ENCODE peak calls at places on chromosomes 11 and 22, in ten cellular contexts. I, Y, S, P, H, Q, O, A, R and M are unnamed samples. For H3K4me1, the result is how much of the 10 kb centered on the place peaks cover.

GRCh38 chr11:43818220-43818619 is 62.4 kb upstream of the ALKBH3 start:
- DNase-seq in Y (no peak), I (no peak), P (peak), Q (peak), R (no peak), A (no peak), H (no peak), O (no peak), S (no peak), M (no peak)

GRCh38 chr11:69131644-69132300 is 24.0 kb upstream of the SMIM38 start:
- DNase-seq in I (peak), A (peak), Y (no peak), P (peak), O (peak), Q (peak), S (no peak), H (peak), R (peak), M (peak)

GRCh38 chr11:45025716-45026492 is 75.2 kb upstream of the TP53I11 start:
- DNase-seq in R (no peak), Q (no peak), H (no peak), Y (peak), P (no peak), O (no peak), A (peak), I (no peak), S (no peak), M (no peak)

GRCh38 chr11:129721685-129722084 is 94.0 kb upstream of the TMEM45B start:
- DNase-seq in P (no peak), Q (no peak), H (no peak), R (no peak), O (no peak), Y (no peak), A (no peak), S (no peak), I (no peak), M (no peak)

GRCh38 chr11:3959015-3959917 is 103.8 kb downstream of the STIM1 start:
- DNase-seq in Y (no peak), I (peak), O (no peak), S (no peak), H (no peak), R (peak), A (no peak), Q (peak), P (no peak), M (no peak)

GRCh38 chr11:26365284-26365683 is 33.4 kb downstream of the ANO3 start:
- DNase-seq in O (no peak), A (no peak), P (no peak), Y (no peak), S (no peak), H (no peak), R (no peak), I (no peak), Q (no peak), M (no peak)

GRCh38 chr11:112734207-112734606 is 227.0 kb upstream of the NCAM1 start:
- DNase-seq in H (peak), O (no peak), R (peak), I (peak), A (peak), Q (no peak), P (no peak), S (no peak), Y (no peak), M (peak)

GRCh38 chr11:11976476-11977187 is 31.8 kb downstream of the DKK3 start:
- DNase-seq in Q (no peak), R (no peak), I (no peak), S (no peak), P (no peak), A (no peak), Y (peak), O (no peak), H (peak), M (no peak)

GRCh38 chr11:35165416-35166368 is 26.7 kb downstream of the CD44 start:
- DNase-seq in R (no peak), O (no peak), A (peak), S (peak), P (peak), H (no peak), I (peak), Y (no peak), Q (no peak), M (no peak)

GRCh38 chr22:46397514-46397913 is 62.0 kb downstream of the TRMU start:
- DNase-seq in Y (no peak), A (no peak), Q (no peak), I (no peak), P (no peak), H (no peak), O (no peak), R (no peak), S (no peak), M (no peak)

GRCh38 chr11:27296406-27296994 is 66.5 kb downstream of the CCDC34 start:
- DNase-seq in P (no peak), A (no peak), I (peak), H (no peak), Y (no peak), R (peak), Q (no peak), O (peak), S (no peak), M (no peak)

GRCh38 chr11:106990322-106990721 is 28.0 kb downstream of the GUCY1A2 start:
- DNase-seq in Y (peak), H (no peak), P (no peak), A (peak), R (no peak), S (no peak), I (no peak), Q (no peak), O (no peak), M (no peak)

GRCh38 chr11:100367892-100368291 is 319.2 kb upstream of the ARHGAP42 start:
- DNase-seq in A (no peak), P (no peak), R (no peak), H (no peak), S (no peak), Y (no peak), O (no peak), I (no peak), Q (no peak), M (no peak)

GRCh38 chr11:17479284-17480214 is 2.9 kb upstream of the ABCC8 start:
- DNase-seq in I (peak), Q (no peak), S (no peak), R (peak), Y (no peak), O (peak), P (no peak), A (peak), H (peak), M (no peak)

GRCh38 chr11:90434858-90435257 is 212.0 kb upstream of the CHORDC1 start:
- DNase-seq in R (no peak), O (no peak), I (peak), A (no peak), H (no peak), S (no peak), Q (no peak), P (no peak), Y (no peak), M (no peak)

GRCh38 chr11:31254411-31254810 is 115.1 kb downstream of the DCDC1 start:
- DNase-seq in R (no peak), Q (no peak), A (no peak), P (no peak), Y (no peak), H (no peak), O (no peak), I (no peak), S (no peak), M (no peak)

GRCh38 chr22:24200616-24201212 is 19.4 kb downstream of the SUSD2 start:
- DNase-seq in R (no peak), Y (no peak), Q (no peak), H (no peak), I (no peak), O (peak), A (no peak), P (peak), S (no peak), M (peak)

GRCh38 chr11:54832676-54833075 is 126.0 kb downstream of the OR4A5 start:
- DNase-seq in O (no peak), P (no peak), Y (no peak), H (no peak), S (no peak), R (no peak), Q (no peak), I (no peak), A (no peak), M (no peak)

GRCh38 chr11:46210133-46210636 is 67.3 kb upstream of the CREB3L1 start:
- DNase-seq in P (peak), Q (no peak), A (no peak), Y (no peak), S (no peak), H (peak), R (no peak), I (no peak), O (no peak), M (peak)

GRCh38 chr11:14124886-14125285 is 162.4 kb downstream of the SPON1 start:
- DNase-seq in O (no peak), S (no peak), Y (no peak), H (no peak), P (no peak), Q (no peak), R (no peak), I (no peak), A (no peak), M (no peak)

GRCh38 chr11:117145393-117145761 is 1.3 kb downstream of the PAFAH1B2 start:
- DNase-seq in R (peak), O (no peak), Y (no peak), A (no peak), H (no peak), Q (no peak), I (peak), P (peak), S (no peak), M (no peak)

GRCh38 chr11:59801981-59802638 is 8.5 kb downstream of the MRPL16 start:
- DNase-seq in I (peak), A (peak), Y (no peak), R (no peak), Q (no peak), P (no peak), O (no peak), S (no peak), H (no peak), M (no peak)

GRCh38 chr11:47254381-47254780 is 3.4 kb upstream of the NR1H3 start:
- DNase-seq in A (no peak), R (no peak), P (no peak), I (no peak), S (no peak), Y (no peak), O (no peak), Q (no peak), H (no peak), M (no peak)

GRCh38 chr11:63459586-63459985 is 31.4 kb downstream of the PLAAT5 start:
- DNase-seq in Q (no peak), R (no peak), Y (no peak), P (peak), H (peak), A (no peak), S (no peak), I (no peak), O (no peak), M (no peak)

GRCh38 chr11:32847511-32847910 is 17.8 kb downstream of the PRRG4 start:
- DNase-seq in I (no peak), R (no peak), Y (no peak), S (no peak), O (no peak), Q (no peak), A (no peak), H (no peak), P (no peak), M (no peak)

GRCh38 chr11:107591098-107591445 is at the start of gene ELMOD1:
- DNase-seq in O (no peak), Y (peak), A (peak), R (peak), I (peak), P (no peak), S (no peak), H (peak), Q (no peak), M (no peak)

GRCh38 chr22:29700949-29701927 is 18.6 kb upstream of the CABP7 start:
- DNase-seq in P (peak), O (peak), Y (no peak), A (no peak), H (no peak), S (no peak), R (peak), Q (no peak), I (peak), M (no peak)

GRCh38 chr11:36306888-36307287 is 10.8 kb downstream of the PRR5L start:
- DNase-seq in Y (no peak), O (peak), A (no peak), I (peak), R (no peak), H (no peak), S (no peak), Q (no peak), P (no peak), M (peak)

GRCh38 chr11:9399466-9399865 is 15.0 kb downstream of the IPO7 start:
- DNase-seq in R (no peak), Q (no peak), P (no peak), A (no peak), I (no peak), O (no peak), Y (no peak), H (no peak), S (no peak), M (no peak)

GRCh38 chr11:65556470-65557279 is 1.5 kb downstream of the LTBP3 start:
- DNase-seq in O (no peak), P (no peak), R (no peak), Q (no peak), A (no peak), I (no peak), S (no peak), H (no peak), Y (no peak), M (no peak)
- H3K4me1 ChIP-seq in O (half or more), P (half or more), R (half or more), Q (half or more), A (half or more), I (under half), S (half or more), H (half or more), Y (half or more), M (half or more)

GRCh38 chr22:48088926-48089536 is 1326.6 kb downstream of the TBC1D22A start:
- DNase-seq in A (no peak), I (no peak), O (no peak), H (no peak), R (no peak), Q (no peak), Y (no peak), S (no peak), P (no peak), M (no peak)

GRCh38 chr22:48089601-48090331 is 1327.3 kb downstream of the TBC1D22A start:
- DNase-seq in Q (no peak), H (no peak), R (peak), S (no peak), P (no peak), Y (no peak), A (peak), O (no peak), I (no peak), M (peak)

GRCh38 chr22:48086246-48086645 is 1323.8 kb downstream of the TBC1D22A start:
- DNase-seq in Y (no peak), S (no peak), Q (no peak), O (no peak), A (no peak), I (no peak), R (no peak), H (no peak), P (no peak), M (no peak)

GRCh38 chr22:48090332-48090672 is 1327.9 kb downstream of the TBC1D22A start:
- DNase-seq in R (no peak), Y (no peak), Q (no peak), H (no peak), S (no peak), I (no peak), P (no peak), O (no peak), A (no peak), M (no peak)

GRCh38 chr22:48088226-48088625 is 1325.8 kb downstream of the TBC1D22A start:
- DNase-seq in R (no peak), Q (no peak), A (no peak), H (no peak), O (no peak), Y (no peak), P (no peak), I (no peak), S (no peak), M (no peak)
- H3K4me3 ChIP-seq in R (no peak), Q (no peak), A (no peak), H (no peak), O (no peak), Y (no peak), P (no peak), I (no peak), S (no peak), M (no peak)

GRCh38 chr11:75263944-75264349 is 23.4 kb downstream of the TPBGL start:
- DNase-seq in Y (no peak), R (no peak), H (no peak), P (no peak), A (no peak), I (peak), O (no peak), Q (no peak), S (no peak), M (no peak)
- H3K27ac ChIP-seq in Y (peak), R (no peak), H (no peak), P (peak), A (no peak), I (no peak), O (no peak), Q (no peak), S (no peak), M (no peak)

GRCh38 chr11:118243993-118244762 is 8.0 kb downstream of the MPZL3 start:
- DNase-seq in O (no peak), S (no peak), H (no peak), Q (no peak), P (peak), I (no peak), R (no peak), A (no peak), Y (no peak), M (no peak)

GRCh38 chr11:118239509-118239908 is 12.7 kb downstream of the MPZL3 start:
- DNase-seq in R (no peak), S (no peak), Q (no peak), O (no peak), I (no peak), Y (no peak), A (no peak), P (no peak), H (no peak), M (no peak)

GRCh38 chr11:118241191-118242098 is 10.7 kb downstream of the MPZL3 start:
- DNase-seq in A (peak), H (no peak), P (peak), Q (peak), S (peak), Y (no peak), O (peak), I (no peak), R (peak), M (no peak)

GRCh38 chr11:118245946-118246562 is 6.1 kb downstream of the MPZL3 start:
- DNase-seq in Y (no peak), S (no peak), Q (no peak), I (no peak), O (no peak), R (no peak), A (no peak), H (no peak), P (no peak), M (no peak)

GRCh38 chr11:118243161-118243560 is 9.0 kb downstream of the MPZL3 start:
- DNase-seq in O (no peak), A (no peak), P (peak), I (no peak), Q (no peak), Y (no peak), R (no peak), H (no peak), S (no peak), M (no peak)
- H3K4me1 ChIP-seq in O (under half), A (under half), P (half or more), I (under half), Q (under half), Y (under half), R (under half), H (under half), S (half or more), M (under half)

DNA sequence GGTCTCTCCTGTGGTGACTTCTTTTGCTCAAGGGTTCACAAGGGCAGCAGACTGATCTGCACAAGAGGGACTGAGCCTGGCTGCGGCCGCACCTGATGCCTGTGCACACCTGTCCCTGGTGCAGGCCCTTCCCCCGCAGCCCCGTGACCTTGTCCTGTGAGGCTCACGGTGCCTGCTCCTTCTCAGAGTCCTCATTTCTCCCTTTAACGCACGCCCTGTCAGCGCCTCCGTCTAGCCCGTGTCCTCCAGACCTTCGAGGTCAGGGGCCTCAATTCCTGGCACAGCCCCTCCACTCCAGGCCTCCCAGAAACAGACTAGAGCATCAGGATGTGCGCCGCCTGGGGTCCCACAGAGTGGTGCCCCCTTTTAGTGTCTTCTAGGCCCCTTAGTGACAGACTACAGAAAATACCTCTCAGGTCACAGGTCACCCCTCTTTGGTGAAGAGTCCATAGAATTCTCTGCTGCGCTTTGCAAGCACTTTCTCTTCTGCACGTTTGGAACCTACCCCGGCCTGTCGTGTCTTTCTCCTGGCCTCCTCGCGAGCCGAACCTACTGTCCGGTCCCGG is 1.0 kb upstream of the DRD4 start:
- DNase-seq in H (peak), S (no peak), I (no peak), P (no peak), O (no peak), Q (no peak), Y (no peak), R (no peak), A (no peak), M (no peak)
- H3K4me3 ChIP-seq in H (no peak), S (no peak), I (peak), P (no peak), O (no peak), Q (no peak), Y (no peak), R (no peak), A (no peak), M (no peak)

DNA sequence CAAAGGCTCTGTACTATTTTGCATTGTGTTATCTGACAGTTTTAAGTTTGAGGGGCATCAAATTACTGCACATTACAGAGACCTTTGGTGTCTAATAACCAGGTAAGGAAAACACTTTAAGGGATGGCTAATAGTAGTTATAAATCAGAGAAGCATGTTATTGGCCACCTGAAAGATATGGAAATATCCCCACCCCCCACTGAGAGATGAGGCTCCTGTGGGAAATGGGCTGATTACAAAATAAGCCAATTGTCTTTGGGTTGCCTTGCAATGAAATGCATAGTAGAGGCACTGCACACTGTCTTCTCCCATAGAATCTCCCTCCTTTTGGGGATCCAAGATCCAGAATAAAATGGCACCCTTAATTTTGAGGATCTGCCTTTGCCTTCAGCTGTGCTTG is 91.0 kb downstream of the IGLL5 start:
- DNase-seq in Y (no peak), O (no peak), I (no peak), Q (no peak), A (no peak), S (no peak), H (no peak), P (no peak), R (no peak), M (no peak)
- H3K27ac ChIP-seq in Y (no peak), O (no peak), I (no peak), Q (no peak), A (no peak), S (no peak), H (no peak), P (no peak), R (no peak), M (no peak)

GRCh38 chr22:39933741-39934140 is 26.5 kb upstream of the TMA7B start:
- DNase-seq in S (no peak), P (no peak), O (no peak), R (no peak), Q (no peak), H (no peak), I (peak), Y (no peak), A (no peak), M (no peak)
- H3K4me1 ChIP-seq in S (half or more), P (under half), O (under half), R (half or more), Q (under half), H (under half), I (under half), Y (under half), A (under half), M (under half)

DNA sequence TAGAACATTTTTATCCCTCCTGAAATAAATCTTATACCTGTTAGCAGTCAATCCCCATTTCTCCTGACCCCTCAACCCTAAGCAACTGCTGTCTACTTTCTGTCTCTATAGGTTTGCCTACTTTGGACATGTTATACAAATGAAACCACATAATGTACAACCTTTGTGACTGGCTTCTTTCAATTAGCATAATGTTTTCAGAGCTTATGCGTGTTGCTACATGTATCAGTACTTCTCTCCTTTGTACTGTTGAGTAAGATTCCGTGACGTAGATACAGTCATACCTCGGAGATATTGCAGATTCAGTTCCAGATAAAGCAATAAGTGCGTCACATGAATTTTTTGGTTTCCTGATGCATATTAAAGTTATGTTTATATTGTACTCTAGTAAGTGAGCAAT is 127.3 kb downstream of the MORC2 start:
- DNase-seq in H (no peak), O (no peak), P (no peak), A (no peak), S (no peak), I (no peak), R (no peak), Y (no peak), Q (peak), M (no peak)
- H3K4me3 ChIP-seq in H (no peak), O (no peak), P (no peak), A (no peak), S (no peak), I (no peak), R (no peak), Y (no peak), Q (no peak), M (no peak)